ENCODE peak calls at places on chromosomes 3 and 15, in four cellular contexts. D, J, Z and Y are unnamed samples.

GRCh38 chr3:195829897-195830254 is 18.1 kb upstream of the MUC4 start:
- DNase-seq in D (no peak), J (peak), Z (no peak), Y (no peak)

GRCh38 chr15:101710806-101711205 is 13.5 kb downstream of the TARS3 start:
- DNase-seq in D (peak), J (no peak), Z (no peak), Y (no peak)

GRCh38 chr15:87354661-87355410 is 901.7 kb downstream of the NTRK3 start:
- DNase-seq in D (no peak), J (no peak), Z (no peak), Y (no peak)

GRCh38 chr3:138492980-138493675 is 58.7 kb downstream of the ESYT3 start:
- DNase-seq in D (no peak), J (no peak), Z (no peak), Y (no peak)

GRCh38 chr15:70617076-70617910 is 146.1 kb downstream of the UACA start:
- DNase-seq in D (no peak), J (no peak), Z (no peak), Y (no peak)

GRCh38 chr15:90790057-90790456 is 72.9 kb downstream of the BLM start:
- DNase-seq in D (no peak), J (no peak), Z (no peak), Y (no peak)

GRCh38 chr3:48151058-48151806 is 37.0 kb downstream of the CDC25A start:
- DNase-seq in D (peak), J (peak), Z (peak), Y (peak)

GRCh38 chr3:65945480-65945879 is 93.2 kb downstream of the MAGI1 start:
- DNase-seq in D (no peak), J (no peak), Z (no peak), Y (no peak)

DNA sequence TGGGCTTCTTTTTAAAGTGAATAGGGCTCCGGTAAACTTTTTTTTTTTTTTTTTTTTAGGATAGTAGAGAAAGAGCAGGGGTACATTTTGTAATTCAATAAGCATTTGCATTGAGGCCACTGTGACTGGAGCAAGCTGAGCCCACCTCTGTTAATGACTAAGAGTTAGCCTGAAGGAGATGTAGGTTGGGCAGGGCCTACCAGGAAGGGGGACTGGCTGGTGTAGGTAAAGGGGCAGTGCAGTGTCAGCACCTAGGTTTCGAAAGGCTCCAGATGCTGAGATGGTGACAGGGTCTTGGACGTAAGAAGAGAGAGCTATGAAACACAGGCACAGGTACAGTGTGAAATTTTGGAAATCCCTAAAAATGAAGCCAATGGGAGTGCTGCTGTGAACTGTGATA is 30.7 kb downstream of the LPP start:
- DNase-seq in D (peak), J (no peak), Z (no peak), Y (no peak)
- H3K27ac ChIP-seq in D (no peak), J (peak), Z (no peak), Y (peak)

DNA sequence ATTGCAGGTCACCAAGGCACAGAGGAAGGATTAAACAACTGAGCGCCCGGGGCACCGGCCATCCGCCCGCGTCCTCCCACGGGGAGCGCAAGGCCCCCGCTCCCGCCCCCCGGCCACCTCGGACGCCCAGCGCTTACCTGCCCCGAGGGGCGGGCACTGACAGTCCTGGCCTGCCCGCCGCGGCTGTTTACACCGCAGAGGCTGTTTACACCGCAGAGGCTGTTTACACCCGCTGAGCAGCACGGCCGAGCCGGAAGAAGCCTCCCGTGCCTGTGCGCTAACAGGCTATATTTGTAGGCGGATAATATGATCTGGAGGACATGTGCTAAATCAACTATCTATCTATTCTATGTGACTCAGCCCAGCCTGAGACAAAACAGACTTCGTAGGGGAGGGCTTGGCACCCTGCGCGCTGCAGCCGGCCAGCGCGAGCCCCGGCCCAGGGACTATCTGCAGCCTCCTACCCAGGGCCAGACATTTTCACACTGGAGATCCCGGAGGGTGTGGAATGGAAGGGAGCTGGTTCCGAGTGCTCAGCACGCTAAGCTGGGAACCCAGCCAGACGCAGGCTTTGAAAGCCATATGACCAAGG is at the start of gene LRRC2:
- DNase-seq in D (peak), J (no peak), Z (no peak), Y (no peak)
- H3K4me3 ChIP-seq in D (peak), J (peak), Z (no peak), Y (peak)

DNA sequence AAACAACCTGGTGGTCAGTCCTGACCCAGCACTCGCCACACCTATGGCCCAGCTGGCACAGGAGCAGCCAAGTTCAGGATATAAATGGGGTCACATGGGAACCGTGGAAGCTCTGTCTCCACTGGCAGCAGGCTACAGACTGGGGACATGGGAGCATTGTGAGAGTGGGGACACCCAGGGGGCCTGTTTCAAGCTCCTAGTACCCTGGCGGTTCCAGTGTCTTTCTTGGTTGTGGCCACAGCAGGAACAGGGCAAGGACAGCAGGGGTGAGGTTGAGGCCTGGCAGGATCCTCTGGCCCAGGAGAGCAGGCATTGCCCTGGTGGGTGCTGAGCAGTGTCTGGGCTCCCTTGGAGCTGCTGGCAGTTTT is 1.9 kb downstream of the CSK start:
- DNase-seq in D (no peak), J (no peak), Z (no peak), Y (no peak)
- H3K27ac ChIP-seq in D (no peak), J (peak), Z (peak), Y (peak)

GRCh38 chr3:5198313-5198677 is 10.8 kb downstream of the EDEM1 start:
- DNase-seq in D (no peak), J (no peak), Z (no peak), Y (no peak)

GRCh38 chr3:5205165-5205941 is 17.8 kb downstream of the EDEM1 start:
- DNase-seq in D (no peak), J (no peak), Z (no peak), Y (no peak)

GRCh38 chr3:5202267-5202666 is 14.8 kb downstream of the EDEM1 start:
- DNase-seq in D (no peak), J (no peak), Z (no peak), Y (no peak)

GRCh38 chr3:5198986-5199731 is 11.7 kb downstream of the EDEM1 start:
- DNase-seq in D (no peak), J (no peak), Z (no peak), Y (no peak)

DNA sequence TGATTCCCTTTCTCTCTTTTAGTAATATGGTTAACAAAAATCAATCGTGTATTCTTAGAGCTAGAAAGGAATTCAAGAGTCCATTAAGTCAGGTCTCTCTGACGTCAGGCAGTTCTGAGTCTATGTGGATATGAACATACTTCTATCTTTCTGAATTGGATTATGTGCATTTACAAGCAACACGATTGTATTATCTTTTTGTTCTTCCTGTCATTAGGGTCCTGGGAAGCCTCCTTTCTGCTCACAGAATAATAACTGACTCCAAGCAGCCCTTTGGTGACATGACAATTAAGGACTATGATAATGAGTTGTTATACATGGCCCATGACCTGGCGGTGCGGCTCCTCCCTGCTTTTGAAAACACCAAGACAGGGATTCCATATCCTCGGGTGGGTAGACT is 14.0 kb downstream of the EDEM1 start:
- DNase-seq in D (no peak), J (no peak), Z (no peak), Y (no peak)
- H3K4me3 ChIP-seq in D (no peak), J (no peak), Z (no peak), Y (no peak)

DNA sequence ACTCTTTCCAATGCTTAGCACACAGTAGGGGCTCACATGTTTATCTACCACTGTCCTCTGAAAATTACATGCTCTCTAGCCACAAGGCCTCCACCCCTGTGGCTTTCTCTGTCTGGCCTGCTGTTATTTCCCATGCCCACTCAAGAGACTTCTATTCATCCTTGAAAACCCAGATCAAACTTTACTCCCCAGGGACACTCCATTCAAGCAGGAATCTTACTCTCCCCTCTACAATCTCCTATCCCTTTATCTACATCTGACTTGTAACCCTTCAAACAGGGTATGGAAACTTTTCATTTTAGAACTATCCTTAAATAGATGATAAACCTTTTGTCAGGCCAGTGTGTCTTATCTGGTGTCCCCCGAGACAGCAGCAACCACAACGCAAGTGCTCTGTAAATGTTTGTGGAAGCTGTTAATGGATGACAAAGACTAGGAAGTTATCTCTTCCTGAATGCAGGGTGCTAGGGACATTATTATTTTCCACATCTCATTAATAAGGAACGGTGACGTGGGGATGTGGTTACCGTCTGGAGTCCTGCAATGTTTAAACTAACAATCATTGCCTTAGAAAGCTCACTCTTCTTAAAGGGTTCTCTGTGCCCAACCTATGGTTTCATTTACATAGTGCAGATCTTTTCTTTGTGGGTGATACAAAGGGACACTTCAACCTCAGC is 322.3 kb downstream of the ARRDC4 start:
- DNase-seq in D (no peak), J (no peak), Z (no peak), Y (no peak)
- H3K27ac ChIP-seq in D (no peak), J (no peak), Z (no peak), Y (no peak)

GRCh38 chr15:68641376-68641775 is 62.6 kb downstream of the CORO2B start:
- DNase-seq in D (no peak), J (no peak), Z (no peak), Y (no peak)

GRCh38 chr15:68639926-68640600 is 61.3 kb downstream of the CORO2B start:
- DNase-seq in D (no peak), J (no peak), Z (no peak), Y (no peak)

GRCh38 chr15:68642491-68642845 is 63.7 kb downstream of the CORO2B start:
- DNase-seq in D (peak), J (no peak), Z (no peak), Y (no peak)

GRCh38 chr15:68638953-68639500 is 60.2 kb downstream of the CORO2B start:
- DNase-seq in D (no peak), J (no peak), Z (no peak), Y (no peak)

DNA sequence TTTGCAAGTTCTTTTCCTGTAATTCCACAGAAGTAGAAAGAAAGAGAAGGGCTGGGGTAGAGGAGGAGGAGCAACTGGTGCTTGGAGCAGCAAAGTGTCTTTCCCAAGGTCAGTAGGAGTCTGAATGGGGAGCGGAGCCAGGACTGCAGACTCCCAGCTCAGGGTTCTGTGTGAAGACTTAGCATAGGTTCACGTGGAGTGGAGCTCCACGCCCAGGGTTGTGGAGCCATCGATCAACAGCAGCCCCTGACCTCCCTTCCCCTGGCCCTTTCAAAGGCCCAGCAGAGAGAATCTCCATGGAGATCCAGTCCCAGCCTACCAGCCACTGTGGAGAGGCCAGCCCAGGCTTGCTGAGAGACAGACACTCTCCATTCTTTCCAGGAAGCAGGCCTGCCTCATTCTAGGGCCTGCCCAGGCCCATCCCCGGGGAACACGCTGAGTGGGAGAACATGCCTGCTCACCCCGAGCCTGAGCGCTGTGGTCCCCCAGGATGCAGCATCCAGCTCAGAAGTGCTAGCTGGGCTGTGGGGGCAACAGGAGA is 62.1 kb downstream of the CORO2B start:
- DNase-seq in D (no peak), J (no peak), Z (no peak), Y (no peak)
- H3K4me3 ChIP-seq in D (no peak), J (no peak), Z (no peak), Y (no peak)